ENCODE peak calls at places on chromosomes 4 and X, in seven cellular contexts. One of them, this sample, is unnamed.
A peak's percentile ranks its signal among the peaks of the same experiment; 100 is the strongest.

GRCh38 chr4:17544205-17544604 is 29.2 kb downstream of the CLRN2 start:
- DNase-seq in NT2/D1: peak; percentile 78
- DNase-seq in lower lobe of right lung: no peak
- DNase-seq in HCT116: no peak
- DNase-seq in lung: no peak
- DNase-seq in mesendoderm: peak; percentile 89
- DNase-seq in tibial nerve: no peak
- DNase-seq in this sample: no peak

GRCh38 chr4:26787461-26788340 is 72.9 kb upstream of the STIM2 start:
- DNase-seq in NT2/D1: peak; percentile 35
- DNase-seq in lower lobe of right lung: no peak
- DNase-seq in HCT116: peak; percentile 70
- DNase-seq in lung: no peak
- DNase-seq in mesendoderm: peak; percentile 81
- DNase-seq in tibial nerve: no peak
- DNase-seq in this sample: peak; percentile 57

GRCh38 chrX:9482408-9482807 is 17.6 kb downstream of the TBL1X start:
- DNase-seq in NT2/D1: no peak
- DNase-seq in lower lobe of right lung: no peak
- DNase-seq in HCT116: no peak
- DNase-seq in lung: no peak
- DNase-seq in mesendoderm: no peak
- DNase-seq in tibial nerve: no peak
- DNase-seq in this sample: no peak

GRCh38 chr4:142850478-142850877 is 4.4 kb upstream of the INPP4B start:
- DNase-seq in NT2/D1: no peak
- DNase-seq in lower lobe of right lung: no peak
- DNase-seq in HCT116: peak; percentile 18
- DNase-seq in lung: no peak
- DNase-seq in mesendoderm: peak; percentile 65
- DNase-seq in tibial nerve: no peak
- DNase-seq in this sample: no peak

GRCh38 chr4:177214935-177215334 is 94.7 kb upstream of the NEIL3 start:
- DNase-seq in NT2/D1: no peak
- DNase-seq in lower lobe of right lung: no peak
- DNase-seq in HCT116: no peak
- DNase-seq in lung: no peak
- DNase-seq in mesendoderm: no peak
- DNase-seq in tibial nerve: no peak
- DNase-seq in this sample: no peak

GRCh38 chr4:104394409-104394813 is 100.3 kb downstream of the CXXC4 start:
- DNase-seq in NT2/D1: no peak
- DNase-seq in lower lobe of right lung: peak; percentile 26
- DNase-seq in HCT116: no peak
- DNase-seq in lung: no peak
- DNase-seq in mesendoderm: peak; percentile 18
- DNase-seq in tibial nerve: no peak
- DNase-seq in this sample: no peak

GRCh38 chr4:18689308-18689915 is 667.9 kb upstream of the LCORL start:
- DNase-seq in NT2/D1: peak; percentile 81
- DNase-seq in lower lobe of right lung: no peak
- DNase-seq in HCT116: peak; percentile 44
- DNase-seq in lung: peak; percentile 54
- DNase-seq in mesendoderm: peak; percentile 73
- DNase-seq in tibial nerve: peak; percentile 85
- DNase-seq in this sample: no peak

GRCh38 chr4:20192754-20193521 is 58.8 kb upstream of the SLIT2 start:
- DNase-seq in NT2/D1: no peak
- DNase-seq in lower lobe of right lung: no peak
- DNase-seq in HCT116: no peak
- DNase-seq in lung: no peak
- DNase-seq in mesendoderm: no peak
- DNase-seq in tibial nerve: no peak
- DNase-seq in this sample: no peak

GRCh38 chrX:18426004-18426320 is 554 bp downstream of the CDKL5 start:
- DNase-seq in NT2/D1: no peak
- DNase-seq in lower lobe of right lung: no peak
- DNase-seq in HCT116: no peak
- DNase-seq in lung: no peak
- DNase-seq in mesendoderm: no peak
- DNase-seq in tibial nerve: no peak
- DNase-seq in this sample: no peak

GRCh38 chr4:140622333-140622958 is 53.7 kb upstream of the UCP1 start:
- DNase-seq in NT2/D1: no peak
- DNase-seq in lower lobe of right lung: no peak
- DNase-seq in HCT116: no peak
- DNase-seq in lung: no peak
- DNase-seq in mesendoderm: no peak
- DNase-seq in tibial nerve: no peak
- DNase-seq in this sample: no peak

GRCh38 chrX:134622056-134622812 is 36.0 kb downstream of the PLAC1 start:
- DNase-seq in NT2/D1: peak; percentile 62
- DNase-seq in lower lobe of right lung: no peak
- DNase-seq in HCT116: peak; percentile 23
- DNase-seq in lung: no peak
- DNase-seq in mesendoderm: peak; percentile 84
- DNase-seq in tibial nerve: no peak
- DNase-seq in this sample: no peak

GRCh38 chr4:60579335-60579734 is 620.8 kb upstream of the ADGRL3 start:
- DNase-seq in NT2/D1: no peak
- DNase-seq in lower lobe of right lung: no peak
- DNase-seq in HCT116: no peak
- DNase-seq in lung: no peak
- DNase-seq in mesendoderm: no peak
- DNase-seq in tibial nerve: no peak
- DNase-seq in this sample: no peak

GRCh38 chr4:185457136-185457535 is 14.4 kb downstream of the CCDC110 start:
- DNase-seq in NT2/D1: no peak
- DNase-seq in lower lobe of right lung: no peak
- DNase-seq in HCT116: no peak
- DNase-seq in lung: no peak
- DNase-seq in mesendoderm: peak; percentile 36
- DNase-seq in tibial nerve: no peak
- DNase-seq in this sample: no peak

GRCh38 chrX:39779952-39780783 is 317.6 kb downstream of the BCOR start:
- DNase-seq in NT2/D1: peak; percentile 81
- DNase-seq in lower lobe of right lung: no peak
- DNase-seq in HCT116: no peak
- DNase-seq in lung: no peak
- DNase-seq in mesendoderm: peak; percentile 66
- DNase-seq in tibial nerve: no peak
- DNase-seq in this sample: no peak

GRCh38 chr4:113057891-113058290 is 8.4 kb downstream of the ANK2 start:
- DNase-seq in NT2/D1: no peak
- DNase-seq in lower lobe of right lung: no peak
- DNase-seq in HCT116: peak; percentile 7
- DNase-seq in lung: no peak
- DNase-seq in mesendoderm: no peak
- DNase-seq in tibial nerve: no peak
- DNase-seq in this sample: no peak

GRCh38 chr4:1661695-1662094 is 22.4 kb downstream of the FAM53A start:
- DNase-seq in NT2/D1: no peak
- DNase-seq in lower lobe of right lung: no peak
- DNase-seq in HCT116: peak; percentile 48
- DNase-seq in lung: no peak
- DNase-seq in mesendoderm: no peak
- DNase-seq in tibial nerve: no peak
- DNase-seq in this sample: no peak

GRCh38 chr4:1659104-1659725 is 24.9 kb downstream of the FAM53A start:
- DNase-seq in NT2/D1: no peak
- DNase-seq in lower lobe of right lung: no peak
- DNase-seq in HCT116: no peak
- DNase-seq in lung: no peak
- DNase-seq in mesendoderm: no peak
- DNase-seq in tibial nerve: no peak
- DNase-seq in this sample: no peak

GRCh38 chr4:1658581-1658980 is 25.5 kb downstream of the FAM53A start:
- DNase-seq in NT2/D1: no peak
- DNase-seq in lower lobe of right lung: no peak
- DNase-seq in HCT116: no peak
- DNase-seq in lung: no peak
- DNase-seq in mesendoderm: no peak
- DNase-seq in tibial nerve: no peak
- DNase-seq in this sample: no peak

GRCh38 chr4:1663549-1663948 is 20.6 kb downstream of the FAM53A start:
- DNase-seq in NT2/D1: no peak
- DNase-seq in lower lobe of right lung: no peak
- DNase-seq in HCT116: no peak
- DNase-seq in lung: no peak
- DNase-seq in mesendoderm: no peak
- DNase-seq in tibial nerve: no peak
- DNase-seq in this sample: no peak

DNA sequence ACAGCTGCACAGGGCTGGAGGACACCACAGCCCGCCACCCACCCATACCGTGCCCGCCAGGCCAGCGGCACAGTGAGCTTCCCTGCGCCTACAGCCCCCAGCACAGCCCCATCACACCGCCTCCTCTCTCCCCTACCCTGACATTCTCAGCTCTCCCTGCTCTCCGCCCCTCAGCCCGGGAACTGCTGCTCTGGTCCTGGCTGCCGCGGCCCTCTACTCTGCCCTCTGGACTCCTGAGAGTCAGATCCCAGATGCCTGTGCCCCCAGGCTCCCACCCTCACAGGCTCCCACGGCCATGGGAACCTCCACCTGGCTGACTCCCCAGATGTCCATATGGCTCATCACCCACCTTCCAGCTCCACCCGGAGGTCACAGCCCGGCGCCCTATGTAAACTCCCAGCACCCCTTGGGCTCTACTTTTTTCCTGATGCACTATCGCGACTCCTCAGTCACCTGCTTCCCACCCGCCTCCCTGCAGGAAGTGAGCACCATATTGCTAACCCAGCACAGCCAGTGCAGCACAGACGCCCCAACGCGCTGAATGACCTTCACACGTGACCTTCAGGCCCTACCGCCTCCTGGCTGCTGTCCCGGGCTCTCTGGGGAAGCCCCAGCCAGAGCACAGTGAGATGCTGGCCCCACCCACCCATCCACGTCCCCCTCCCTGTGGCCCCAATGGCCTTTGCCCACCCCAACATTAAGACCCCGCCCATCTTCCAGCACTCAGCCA is 23.0 kb downstream of the FAM53A start:
- DNase-seq in NT2/D1: no peak
- DNase-seq in lower lobe of right lung: no peak
- DNase-seq in HCT116: no peak
- DNase-seq in lung: no peak
- DNase-seq in mesendoderm: no peak
- DNase-seq in tibial nerve: no peak
- DNase-seq in this sample: no peak
- H3K36me3 ChIP-seq in NT2/D1: no peaks in the 10 kb centered on the region
- H3K36me3 ChIP-seq in lower lobe of right lung: no peaks in the 10 kb centered on the region
- H3K36me3 ChIP-seq in HCT116: no peaks in the 10 kb centered on the region
- H3K36me3 ChIP-seq in lung: no peaks in the 10 kb centered on the region
- H3K36me3 ChIP-seq in mesendoderm: no peaks in the 10 kb centered on the region
- H3K36me3 ChIP-seq in tibial nerve: no peaks in the 10 kb centered on the region
- H3K36me3 ChIP-seq in this sample: no peaks in the 10 kb centered on the region

DNA sequence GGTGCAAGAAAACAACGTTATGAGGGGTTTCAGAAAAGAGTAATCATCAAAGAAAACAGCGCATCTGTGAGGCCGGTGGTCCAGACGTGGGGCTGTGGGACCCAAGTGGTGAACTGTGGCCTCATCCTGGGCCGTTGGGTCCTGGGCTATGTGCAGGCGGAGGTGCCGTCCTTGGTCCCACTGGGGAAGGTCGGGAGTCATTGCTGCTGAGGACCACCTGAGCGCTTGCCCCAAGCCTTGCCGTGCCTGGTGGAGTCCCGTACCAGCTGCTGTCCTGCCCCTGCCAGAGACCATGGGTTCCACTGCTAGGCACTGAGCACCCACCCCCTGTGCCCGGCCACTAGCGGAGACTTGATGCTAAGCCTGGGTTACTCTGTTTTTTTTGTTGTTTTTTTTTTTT is 25.5 kb upstream of the UVSSA start:
- DNase-seq in NT2/D1: no peak
- DNase-seq in lower lobe of right lung: peak; percentile 41
- DNase-seq in HCT116: no peak
- DNase-seq in lung: no peak
- DNase-seq in mesendoderm: no peak
- DNase-seq in tibial nerve: no peak
- DNase-seq in this sample: no peak
- H3K36me3 ChIP-seq in NT2/D1: peaks cover 84% of the 10 kb centered on the region
- H3K36me3 ChIP-seq in lower lobe of right lung: peaks cover 66% of the 10 kb centered on the region
- H3K36me3 ChIP-seq in HCT116: peaks cover 31% of the 10 kb centered on the region
- H3K36me3 ChIP-seq in lung: no peaks in the 10 kb centered on the region
- H3K36me3 ChIP-seq in mesendoderm: peaks cover 4% of the 10 kb centered on the region
- H3K36me3 ChIP-seq in tibial nerve: peaks cover 15% of the 10 kb centered on the region
- H3K36me3 ChIP-seq in this sample: no peaks in the 10 kb centered on the region

GRCh38 chrX:65516756-65517155 is 17.8 kb downstream of the LAS1L start:
- DNase-seq in NT2/D1: no peak
- DNase-seq in lower lobe of right lung: no peak
- DNase-seq in HCT116: no peak
- DNase-seq in lung: no peak
- DNase-seq in mesendoderm: no peak
- DNase-seq in tibial nerve: no peak
- DNase-seq in this sample: no peak
- H3K36me3 ChIP-seq in NT2/D1: peaks cover 93% of the 10 kb centered on the region
- H3K36me3 ChIP-seq in lower lobe of right lung: peaks cover 48% of the 10 kb centered on the region
- H3K36me3 ChIP-seq in HCT116: no peaks in the 10 kb centered on the region
- H3K36me3 ChIP-seq in lung: peaks cover 9% of the 10 kb centered on the region
- H3K36me3 ChIP-seq in mesendoderm: no peaks in the 10 kb centered on the region
- H3K36me3 ChIP-seq in tibial nerve: no peaks in the 10 kb centered on the region
- H3K36me3 ChIP-seq in this sample: peaks cover 8% of the 10 kb centered on the region

DNA sequence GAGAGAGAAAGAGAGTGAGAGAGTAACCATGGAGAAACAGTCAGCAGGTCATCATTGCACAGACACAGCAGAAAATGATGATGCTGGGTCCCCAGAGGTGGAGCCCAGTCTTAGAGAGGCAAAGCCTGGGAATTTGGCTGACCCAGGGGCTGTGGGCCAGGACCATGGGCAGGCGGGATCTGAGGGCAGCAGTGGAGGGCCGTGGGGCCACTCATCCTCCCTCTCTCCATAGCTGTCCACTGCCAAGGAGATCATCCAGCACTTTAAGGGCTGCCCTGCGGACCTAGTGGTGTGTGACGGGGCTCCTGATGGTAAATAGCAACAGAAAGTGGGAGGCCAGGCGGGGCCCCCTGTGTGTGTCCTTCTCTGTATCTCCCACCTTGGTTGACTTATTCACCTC is 2.8 kb downstream of the FTSJ1 start:
- DNase-seq in NT2/D1: no peak
- DNase-seq in lower lobe of right lung: no peak
- DNase-seq in HCT116: no peak
- DNase-seq in lung: no peak
- DNase-seq in mesendoderm: no peak
- DNase-seq in tibial nerve: no peak
- DNase-seq in this sample: no peak
- H3K36me3 ChIP-seq in NT2/D1: peaks cover 59% of the 10 kb centered on the region
- H3K36me3 ChIP-seq in lower lobe of right lung: peaks cover 26% of the 10 kb centered on the region
- H3K36me3 ChIP-seq in HCT116: peaks cover 9% of the 10 kb centered on the region
- H3K36me3 ChIP-seq in lung: peaks cover 10% of the 10 kb centered on the region
- H3K36me3 ChIP-seq in mesendoderm: no peaks in the 10 kb centered on the region
- H3K36me3 ChIP-seq in tibial nerve: no peaks in the 10 kb centered on the region
- H3K36me3 ChIP-seq in this sample: peaks cover 2% of the 10 kb centered on the region

This sample was measured in aorta.